ENCODE peak calls at places on chromosomes 7 and 10, in seven cellular contexts. D, F, P, X, M, O and Y are unnamed samples.

GRCh38 chr10:24427678-24428409 is 218.9 kb downstream of the KIAA1217 start:
- DNase-seq in D (peak; percentile 86), F (no peak), P (no peak), X (no peak), M (no peak), O (no peak), Y (no peak)

GRCh38 chr10:19889279-19889678 is 73.0 kb downstream of the PLXDC2 start:
- DNase-seq in D (no peak), F (no peak), P (no peak), X (no peak), M (no peak), O (no peak), Y (no peak)

GRCh38 chr10:100886946-100887345 is 25.8 kb upstream of the SLF2 start:
- DNase-seq in D (peak; percentile 38), F (no peak), P (no peak), X (no peak), M (no peak), O (no peak), Y (no peak)

GRCh38 chr10:46308113-46308415 is 21.3 kb downstream of the ANTXRL start:
- DNase-seq in D (no peak), F (no peak), P (no peak), X (no peak), M (no peak), O (no peak), Y (no peak)

GRCh38 chr7:110960811-110961210 is 130.1 kb upstream of the LRRN3 start:
- DNase-seq in D (peak; percentile 30), F (no peak), P (no peak), X (no peak), M (no peak), O (no peak), Y (no peak)

GRCh38 chr7:34825221-34825620 is 167.2 kb downstream of the NPSR1 start:
- DNase-seq in D (no peak), F (no peak), P (no peak), X (no peak), M (peak; percentile 56), O (no peak), Y (no peak)

GRCh38 chr10:72084094-72084459 is 4.3 kb downstream of the SPOCK2 start:
- DNase-seq in D (no peak), F (no peak), P (no peak), X (no peak), M (no peak), O (no peak), Y (peak; percentile 44)

GRCh38 chr7:30159698-30160143 is 24.9 kb downstream of the MTURN start:
- DNase-seq in D (no peak), F (no peak), P (peak; percentile 50), X (peak; percentile 56), M (peak; percentile 46), O (peak; percentile 19), Y (no peak)

GRCh38 chr10:75592888-75593643 is 161.6 kb downstream of the LRMDA start:
- DNase-seq in D (peak; percentile 35), F (no peak), P (no peak), X (no peak), M (no peak), O (peak; percentile 57), Y (no peak)

GRCh38 chr7:131173148-131173890 is 154.4 kb upstream of the MKLN1 start:
- DNase-seq in D (no peak), F (peak; percentile 34), P (no peak), X (peak; percentile 92), M (peak; percentile 33), O (no peak), Y (no peak)